ENCODE peak calls at places on chromosomes 2 and 18, in four cellular contexts. K, V, O and G are unnamed samples.

GRCh38 chr2:20620696-20621365 is 30.1 kb downstream of the HS1BP3 start:
- DNase-seq in V (no peak), O (no peak), K (no peak), G (no peak)

GRCh38 chr18:3710712-3711269 is 260.8 kb downstream of the TGIF1 start:
- DNase-seq in V (no peak), K (peak; percentile 78), O (peak; percentile 31), G (no peak)

GRCh38 chr2:17962874-17963273 is 84.4 kb downstream of the KCNS3 start:
- DNase-seq in O (no peak), V (no peak), K (no peak), G (no peak)

GRCh38 chr2:19540739-19541503 is 182.5 kb upstream of the OSR1 start:
- DNase-seq in K (peak; percentile 79), V (no peak), O (no peak), G (no peak)

GRCh38 chr2:133322909-133323308 is 245.4 kb downstream of the NCKAP5 start:
- DNase-seq in K (no peak), O (no peak), V (no peak), G (no peak)

GRCh38 chr2:5164806-5165525 is 527.2 kb upstream of the SOX11 start:
- DNase-seq in O (no peak), K (no peak), V (no peak), G (no peak)

GRCh38 chr2:72378737-72379346 is 231.2 kb upstream of the CYP26B1 start:
- DNase-seq in K (no peak), O (no peak), V (no peak), G (no peak)

GRCh38 chr2:53829252-53829651 is 30.5 kb downstream of the GPR75 start:
- DNase-seq in O (no peak), K (no peak), V (peak; percentile 23), G (no peak)

GRCh38 chr2:203629699-203630098 is 76.7 kb upstream of the CD28 start:
- DNase-seq in O (no peak), K (no peak), V (no peak), G (no peak)

GRCh38 chr2:10188211-10188610 is 65.7 kb downstream of the RRM2 start:
- DNase-seq in K (peak; percentile 77), V (peak; percentile 78), O (peak; percentile 70), G (no peak)

GRCh38 chr2:150803689-150804398 is 316.4 kb upstream of the RND3 start:
- DNase-seq in V (no peak), O (no peak), K (no peak), G (no peak)

GRCh38 chr2:150465703-150466569 is 21.5 kb downstream of the RND3 start:
- DNase-seq in O (no peak), V (no peak), K (no peak), G (no peak)

GRCh38 chr2:63434024-63434423 is 154.3 kb downstream of the WDPCP start:
- DNase-seq in V (no peak), K (no peak), O (no peak), G (no peak)

GRCh38 chr2:44753552-44754285 is 187.8 kb upstream of the SIX3 start:
- DNase-seq in V (no peak), O (no peak), K (no peak), G (no peak)

GRCh38 chr18:68847219-68847860 is 49.5 kb downstream of the CCDC102B start:
- DNase-seq in V (peak; percentile 4), K (peak; percentile 21), O (no peak), G (no peak)

GRCh38 chr2:201796478-201796865 is 9.9 kb upstream of the CDK15 start:
- DNase-seq in K (no peak), O (no peak), V (no peak), G (no peak)

GRCh38 chr2:189557373-189557772 is 23.2 kb downstream of the SLC40A1 start:
- DNase-seq in O (no peak), K (no peak), V (no peak), G (no peak)

GRCh38 chr2:226310081-226310625 is 489.5 kb downstream of the IRS1 start:
- DNase-seq in K (no peak), V (no peak), O (no peak), G (no peak)

GRCh38 chr18:63317982-63318881 is 1.3 kb downstream of the BCL2 start:
- DNase-seq in O (no peak), V (no peak), K (no peak), G (peak; percentile 88)

GRCh38 chr18:62523631-62524442 is 1.0 kb downstream of the ZCCHC2 start:
- DNase-seq in O (peak; percentile 12), V (no peak), K (peak; percentile 51), G (no peak)

DNA sequence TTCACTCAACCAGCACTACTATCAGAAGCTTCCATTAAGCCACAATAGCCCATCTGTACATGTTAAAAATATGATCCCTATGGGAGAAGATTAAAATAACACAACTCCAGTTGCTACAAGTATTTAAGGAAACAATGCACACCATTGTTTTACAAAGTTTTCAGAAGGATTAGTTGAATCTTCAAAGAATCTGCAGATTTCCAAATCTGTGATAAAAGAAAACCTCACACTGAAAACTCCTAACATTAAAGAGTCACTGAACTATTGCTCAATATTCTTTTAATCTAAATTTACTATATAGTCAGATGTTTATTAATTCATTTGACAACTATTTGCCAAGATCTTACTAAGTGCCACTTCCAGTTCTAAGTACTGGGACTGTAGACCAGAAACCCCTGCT is 94.5 kb downstream of the STK39 start:
- DNase-seq in K (no peak), V (peak; percentile 75), O (no peak), G (no peak)
- TF ChIP-seq RNF2 in K (no peak), V (no peak), O (no peak), G (no peak)

GRCh38 chr18:79496978-79497637 is 101.4 kb downstream of the NFATC1 start:
- DNase-seq in K (no peak), V (no peak), O (no peak), G (no peak)
- TF ChIP-seq RNF2 in K (no peak), V (no peak), O (no peak), G (no peak)

GRCh38 chr2:112876257-112876970 is 34.6 kb upstream of the IL37 start:
- DNase-seq in V (no peak), O (no peak), K (no peak), G (no peak)
- TF ChIP-seq RNF2 in V (no peak), O (no peak), K (no peak), G (no peak)

GRCh38 chr2:88220733-88221132 is 50.6 kb downstream of the THNSL2 start:
- DNase-seq in K (no peak), V (no peak), O (no peak), G (no peak)
- TF ChIP-seq RNF2 in K (no peak), V (no peak), O (no peak), G (no peak)

DNA sequence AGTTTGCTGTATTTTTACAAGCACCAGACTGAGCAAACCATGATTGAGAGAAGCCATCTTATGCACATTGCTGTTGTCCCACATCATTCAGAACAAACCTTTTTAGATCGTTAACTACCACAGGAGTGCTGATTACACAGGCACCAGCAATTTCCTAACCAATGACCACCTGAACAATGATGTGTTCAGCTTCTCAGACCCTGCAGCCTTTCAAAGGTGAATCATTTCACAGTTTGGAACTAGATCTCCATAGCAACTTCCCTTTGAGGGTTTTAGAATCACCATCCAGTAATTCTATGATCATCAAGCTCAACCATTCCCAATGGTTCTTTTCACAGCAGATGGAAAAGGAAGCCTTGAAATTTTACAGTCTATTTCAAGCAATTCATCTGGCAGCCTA is 71.4 kb downstream of the OLA1 start:
- DNase-seq in V (no peak), O (no peak), K (no peak), G (no peak)
- TF ChIP-seq RNF2 in V (no peak), O (no peak), K (no peak), G (no peak)

GRCh38 chr18:79200546-79201268 is 131.5 kb downstream of the ATP9B start:
- DNase-seq in K (no peak), O (no peak), V (no peak), G (peak; percentile 39)
- TF ChIP-seq RNF2 in K (no peak), O (no peak), V (no peak), G (no peak)

DNA sequence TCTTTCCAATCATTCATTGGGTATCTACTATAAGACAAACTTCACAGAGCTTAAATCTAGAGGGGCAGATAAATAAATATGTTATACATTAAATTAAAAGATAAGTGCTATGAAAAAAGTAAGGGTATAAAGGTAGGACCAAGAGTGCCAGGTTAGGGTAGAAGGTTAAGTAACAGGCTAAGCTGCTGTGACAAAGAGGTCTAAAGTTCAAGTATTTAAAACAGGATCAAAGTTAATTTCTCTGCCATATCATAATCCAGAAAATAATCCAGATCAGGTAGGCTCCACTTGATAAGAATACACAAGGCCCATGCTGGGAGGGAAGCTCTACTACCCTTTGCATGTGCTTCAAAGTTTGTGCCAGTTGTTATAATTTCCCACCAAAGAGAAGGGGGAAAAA is 115.6 kb downstream of the DYM start:
- DNase-seq in O (no peak), V (no peak), K (no peak), G (no peak)
- TF ChIP-seq RNF2 in O (no peak), V (no peak), K (no peak), G (no peak)